ENCODE peak calls at places on chromosomes 11 and 22, in five cellular contexts. L is effector CD4-positive, alpha-beta T cell; Q is cardiac muscle cell; A is stimulated activated CD8-positive, alpha-beta memory T cell treated with anti-CD3 and anti-CD28 coated beads, Interleukin-15, amount 100 ng/mL, for 1 hour; C is D721Med. N is an unnamed sample.

GRCh38 chr11:114942207-114942606 is 263.9 kb downstream of the NXPE2 start:
- DNase-seq in L (no peak), Q (no peak), C (no peak), A (no peak), N (no peak)

GRCh38 chr11:130710442-130711101 is 205.7 kb downstream of the SNX19 start:
- DNase-seq in A (no peak), Q (no peak), L (no peak), C (no peak), N (no peak)

GRCh38 chr11:86486261-86487030 is 111.8 kb downstream of the CCDC81 start:
- DNase-seq in C (no peak), L (no peak), A (no peak), Q (no peak), N (no peak)

GRCh38 chr11:19435306-19435989 is 194.7 kb upstream of the E2F8 start:
- DNase-seq in L (no peak), A (no peak), Q (no peak), C (no peak), N (no peak)

GRCh38 chr11:20258496-20258895 is 98.2 kb upstream of the DBX1 start:
- DNase-seq in C (no peak), L (no peak), A (no peak), Q (no peak), N (no peak)

GRCh38 chr11:13680501-13681264 is 12.2 kb downstream of the FAR1 start:
- DNase-seq in Q (peak), L (no peak), A (no peak), C (no peak), N (no peak)

GRCh38 chr11:116352881-116353280 is 419.9 kb downstream of the BUD13 start:
- DNase-seq in A (no peak), Q (no peak), L (no peak), C (no peak), N (no peak)

GRCh38 chr11:68096962-68097361 is 24.2 kb downstream of the CHKA start:
- DNase-seq in C (no peak), L (no peak), Q (no peak), A (no peak), N (no peak)

GRCh38 chr11:67298786-67299185 is 4.5 kb upstream of the SSH3 start:
- DNase-seq in Q (no peak), C (no peak), A (no peak), L (no peak), N (no peak)

GRCh38 chr11:59206635-59207034 is 6.1 kb downstream of the MPEG1 start:
- DNase-seq in C (no peak), Q (peak), L (no peak), A (no peak), N (peak)

GRCh38 chr11:19091366-19091765 is 25.6 kb upstream of the ZDHHC13 start:
- DNase-seq in A (no peak), Q (no peak), L (no peak), C (no peak), N (no peak)

GRCh38 chr22:46107089-46107664 is 43.1 kb upstream of the PPARA start:
- DNase-seq in L (no peak), C (no peak), A (no peak), Q (no peak), N (no peak)

GRCh38 chr11:47400813-47401279 is 7.5 kb upstream of the SLC39A13 start:
- DNase-seq in Q (no peak), C (no peak), L (no peak), A (no peak), N (no peak)

GRCh38 chr11:17354070-17354924 is 2.7 kb downstream of the NCR3LG1 start:
- DNase-seq in Q (peak), A (peak), L (peak), C (no peak), N (peak)

GRCh38 chr11:71301046-71301857 is 48.9 kb upstream of the SHANK2 start:
- DNase-seq in L (no peak), C (no peak), A (no peak), Q (no peak), N (no peak)

GRCh38 chr22:44448271-44448780 is 49.7 kb downstream of the RTL6 start:
- DNase-seq in A (no peak), L (no peak), Q (peak), C (no peak), N (no peak)

GRCh38 chr22:39493759-39494158 is 8.3 kb upstream of the MIEF1 start:
- DNase-seq in Q (peak), L (no peak), C (no peak), A (no peak), N (no peak)